ENCODE peak calls at places on chromosome 2, in ten cellular contexts. S, R, P, F, T, W, C, M, D and J are unnamed samples.

GRCh38 chr2:25285265-25286024 is 56.3 kb downstream of the DNMT3A start:
- DNase-seq in S (no peak), R (no peak), P (no peak), F (no peak), T (no peak), W (no peak), C (no peak), M (no peak), D (no peak), J (no peak)

GRCh38 chr2:165587335-165587938 is 117.9 kb downstream of the CSRNP3 start:
- DNase-seq in S (no peak), R (no peak), P (no peak), F (no peak), T (no peak), W (no peak), C (peak; percentile 46), M (peak; percentile 28), D (no peak), J (no peak)

GRCh38 chr2:218310853-218311542 is 18.7 kb upstream of the TMBIM1 start:
- DNase-seq in S (no peak), R (no peak), P (no peak), F (no peak), T (no peak), W (no peak), C (no peak), M (no peak), D (no peak), J (no peak)

GRCh38 chr2:231138699-231139098 is 13.9 kb upstream of the HTR2B start:
- DNase-seq in S (no peak), R (no peak), P (no peak), F (no peak), T (no peak), W (no peak), C (no peak), M (no peak), D (peak; percentile 46), J (no peak)

GRCh38 chr2:194203898-194204297 is 1453.1 kb upstream of the SLC39A10 start:
- DNase-seq in S (no peak), R (peak; percentile 24), P (no peak), F (no peak), T (no peak), W (no peak), C (peak; percentile 54), M (no peak), D (no peak), J (no peak)

GRCh38 chr2:211093743-211094303 is 537.4 kb downstream of the CPS1 start:
- DNase-seq in S (no peak), R (no peak), P (peak; percentile 15), F (no peak), T (no peak), W (peak; percentile 38), C (peak; percentile 63), M (no peak), D (no peak), J (no peak)

GRCh38 chr2:130371723-130372054 is 15.8 kb downstream of the PTPN18 start:
- DNase-seq in S (no peak), R (no peak), P (no peak), F (no peak), T (no peak), W (no peak), C (no peak), M (no peak), D (no peak), J (no peak)

GRCh38 chr2:205706769-205707375 is 24.6 kb downstream of the NRP2 start:
- DNase-seq in S (no peak), R (peak; percentile 98), P (no peak), F (no peak), T (no peak), W (no peak), C (peak; percentile 69), M (peak; percentile 82), D (peak; percentile 80), J (no peak)

GRCh38 chr2:242046184-242046826 is 176.8 kb downstream of the RTP5 start:
- DNase-seq in S (no peak), R (no peak), P (no peak), F (no peak), T (no peak), W (peak; percentile 43), C (no peak), M (no peak), D (no peak), J (no peak)

GRCh38 chr2:242044206-242044590 is 174.7 kb downstream of the RTP5 start:
- DNase-seq in S (no peak), R (no peak), P (no peak), F (no peak), T (no peak), W (no peak), C (no peak), M (no peak), D (no peak), J (no peak)

GRCh38 chr2:242051440-242051839 is 181.9 kb downstream of the RTP5 start:
- DNase-seq in S (no peak), R (no peak), P (no peak), F (no peak), T (no peak), W (no peak), C (no peak), M (no peak), D (no peak), J (no peak)

GRCh38 chr2:242048479-242048878 is 178.9 kb downstream of the RTP5 start:
- DNase-seq in S (no peak), R (no peak), P (no peak), F (no peak), T (no peak), W (no peak), C (no peak), M (no peak), D (no peak), J (no peak)

GRCh38 chr2:242047963-242048362 is 178.4 kb downstream of the RTP5 start:
- DNase-seq in S (no peak), R (no peak), P (no peak), F (no peak), T (no peak), W (no peak), C (no peak), M (no peak), D (no peak), J (no peak)
- H3K27me3 ChIP-seq in S (no peaks in the 10 kb centered on the region), R (peaks cover 6% of the 10 kb centered on the region), P (peaks cover 34% of the 10 kb centered on the region), F (peaks cover 9% of the 10 kb centered on the region), T (no peaks in the 10 kb centered on the region), W (peaks cover 92% of the 10 kb centered on the region), C (peaks cover 8% of the 10 kb centered on the region), M (no peaks in the 10 kb centered on the region), D (peaks cover 41% of the 10 kb centered on the region), J (no peaks in the 10 kb centered on the region)

GRCh38 chr2:219327719-219328118 is 4.8 kb downstream of the RESP18 start:
- DNase-seq in S (no peak), R (no peak), P (no peak), F (no peak), T (peak; percentile 64), W (no peak), C (no peak), M (no peak), D (no peak), J (no peak)

GRCh38 chr2:219331560-219332213 is 857 bp downstream of the RESP18 start:
- DNase-seq in S (peak; percentile 11), R (peak; percentile 26), P (peak; percentile 82), F (no peak), T (no peak), W (peak; percentile 68), C (no peak), M (no peak), D (no peak), J (no peak)

GRCh38 chr2:219335373-219335786 is 2.8 kb upstream of the RESP18 start:
- DNase-seq in S (no peak), R (no peak), P (no peak), F (no peak), T (no peak), W (peak; percentile 45), C (no peak), M (no peak), D (no peak), J (no peak)

GRCh38 chr2:219332542-219332941 is at the start of gene RESP18:
- DNase-seq in S (no peak), R (no peak), P (no peak), F (no peak), T (no peak), W (peak; percentile 84), C (no peak), M (no peak), D (no peak), J (no peak)
- H3K27me3 ChIP-seq in S (peaks cover 54% of the 10 kb centered on the region), R (peaks cover 27% of the 10 kb centered on the region), P (peaks cover 96% of the 10 kb centered on the region), F (peaks cover 3% of the 10 kb centered on the region), T (peaks cover 4% of the 10 kb centered on the region), W (peaks cover 71% of the 10 kb centered on the region), C (peaks cover 21% of the 10 kb centered on the region), M (no peaks in the 10 kb centered on the region), D (peaks cover 43% of the 10 kb centered on the region), J (peaks cover 24% of the 10 kb centered on the region)

DNA sequence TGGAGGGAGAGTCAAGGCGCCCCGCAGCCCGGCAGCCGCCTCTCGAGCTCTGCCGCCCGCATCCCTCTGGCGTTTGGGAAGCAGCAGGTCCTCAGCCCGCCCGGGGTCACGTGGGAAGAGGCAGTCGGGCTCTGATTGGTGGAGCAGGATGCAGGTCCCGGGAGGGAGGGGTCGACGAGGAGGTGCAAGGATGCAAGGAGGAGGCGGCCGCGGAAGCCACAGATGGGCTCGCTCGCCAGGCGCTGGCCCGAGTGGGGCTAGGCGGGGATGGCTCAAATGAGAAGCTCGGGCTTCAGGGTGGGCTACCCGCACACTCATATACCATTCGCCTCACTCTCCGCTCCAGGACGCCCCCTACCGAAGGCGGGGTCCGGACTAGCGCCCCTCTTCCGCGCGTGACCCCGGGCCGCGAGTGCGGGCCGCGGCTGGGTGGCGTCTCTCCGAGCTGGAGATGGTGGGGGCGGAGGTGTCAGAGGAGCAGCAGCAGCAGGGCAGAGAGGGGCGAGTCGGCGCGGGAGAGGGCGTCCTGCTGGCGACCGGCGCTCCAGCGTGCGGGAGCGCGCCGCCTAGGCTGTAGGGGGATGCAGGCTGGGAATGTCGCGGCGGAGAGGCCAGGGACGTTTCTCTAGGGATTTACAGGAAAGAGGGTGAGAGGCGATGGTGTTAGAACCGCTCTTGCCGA is at the start of gene TMEFF2:
- DNase-seq in S (no peak), R (peak; percentile 84), P (peak; percentile 72), F (no peak), T (no peak), W (peak; percentile 96), C (peak; percentile 43), M (peak; percentile 26), D (peak; percentile 66), J (no peak)
- H3K27me3 ChIP-seq in S (peaks cover 85% of the 10 kb centered on the region), R (peaks cover 27% of the 10 kb centered on the region), P (peaks cover 100% of the 10 kb centered on the region), F (peaks cover 8% of the 10 kb centered on the region), T (peaks cover 26% of the 10 kb centered on the region), W (peaks cover 70% of the 10 kb centered on the region), C (peaks cover 76% of the 10 kb centered on the region), M (no peaks in the 10 kb centered on the region), D (peaks cover 3% of the 10 kb centered on the region), J (peaks cover 42% of the 10 kb centered on the region)

GRCh38 chr2:3115301-3116042 is 262.1 kb downstream of the EIPR1 start:
- DNase-seq in S (no peak), R (no peak), P (no peak), F (no peak), T (peak; percentile 60), W (no peak), C (no peak), M (no peak), D (no peak), J (no peak)

GRCh38 chr2:3113122-3113521 is 264.5 kb downstream of the EIPR1 start:
- DNase-seq in S (no peak), R (no peak), P (no peak), F (no peak), T (peak; percentile 47), W (no peak), C (no peak), M (no peak), D (no peak), J (no peak)

GRCh38 chr2:3113769-3114168 is 263.8 kb downstream of the EIPR1 start:
- DNase-seq in S (no peak), R (no peak), P (no peak), F (no peak), T (peak; percentile 32), W (no peak), C (no peak), M (no peak), D (no peak), J (no peak)

GRCh38 chr2:3116371-3116770 is 261.2 kb downstream of the EIPR1 start:
- DNase-seq in S (no peak), R (no peak), P (no peak), F (no peak), T (peak; percentile 65), W (no peak), C (no peak), M (no peak), D (no peak), J (no peak)

DNA sequence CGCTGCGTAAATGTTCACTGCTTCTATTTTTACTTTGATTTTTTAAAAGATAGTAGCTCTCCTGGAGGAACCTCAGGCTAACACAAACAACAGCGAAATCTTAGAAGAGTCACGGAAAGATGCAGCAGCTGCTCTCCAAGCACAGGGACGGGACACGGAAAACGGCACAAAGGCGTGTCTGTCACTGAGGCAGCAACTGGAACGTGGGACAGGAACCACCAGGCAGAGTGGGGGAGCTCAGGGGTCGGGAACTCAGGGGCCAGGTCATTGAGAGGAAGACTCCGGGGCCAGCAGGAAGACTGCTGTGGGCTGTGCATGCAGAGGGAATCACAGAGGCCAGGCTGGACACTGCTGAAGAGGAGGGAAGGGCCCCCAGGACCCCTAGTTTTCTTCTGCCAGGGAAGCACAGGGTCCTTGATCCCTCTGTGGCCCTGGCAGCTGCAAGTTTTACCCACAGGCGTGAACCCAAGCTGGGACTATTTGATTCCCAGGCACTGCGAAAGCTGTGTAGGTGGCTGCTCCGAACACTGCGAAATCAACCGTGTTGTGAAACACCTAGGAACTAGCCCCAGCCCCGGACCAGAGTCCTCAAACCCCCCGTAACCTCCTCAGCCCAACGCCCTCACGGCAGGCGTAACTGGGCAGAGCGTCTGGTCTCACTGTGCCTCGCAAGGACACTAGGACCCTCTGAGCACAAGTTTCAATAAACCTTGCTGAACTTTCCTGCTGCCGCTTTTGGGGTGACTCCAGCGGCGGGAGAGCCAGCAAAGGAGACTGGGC is 263.0 kb downstream of the EIPR1 start:
- DNase-seq in S (no peak), R (no peak), P (no peak), F (no peak), T (peak; percentile 79), W (no peak), C (no peak), M (no peak), D (no peak), J (no peak)
- H3K27me3 ChIP-seq in S (no peaks in the 10 kb centered on the region), R (no peaks in the 10 kb centered on the region), P (no peaks in the 10 kb centered on the region), F (no peaks in the 10 kb centered on the region), T (no peaks in the 10 kb centered on the region), W (no peaks in the 10 kb centered on the region), C (peaks cover 38% of the 10 kb centered on the region), M (no peaks in the 10 kb centered on the region), D (no peaks in the 10 kb centered on the region), J (no peaks in the 10 kb centered on the region)